ENCODE peak calls at places on chromosomes 12 and 14, in four cellular contexts. Z, E, U and I are unnamed samples.

GRCh38 chr12:133129368-133130037 is 571 bp downstream of the ZNF891 start:
- DNase-seq in Z (no peak), E (no peak), U (no peak), I (no peak)

GRCh38 chr12:14153803-14154202 is 172.4 kb upstream of the GRIN2B start:
- DNase-seq in Z (no peak), E (no peak), U (no peak), I (no peak)

GRCh38 chr12:63045020-63045860 is 105.8 kb downstream of the AVPR1A start:
- DNase-seq in Z (no peak), E (no peak), U (no peak), I (peak; percentile 28)

GRCh38 chr12:32679910-32680217 is 763 bp downstream of the DNM1L start:
- DNase-seq in Z (no peak), E (no peak), U (no peak), I (no peak)

GRCh38 chr12:1104088-1104800 is 113.2 kb downstream of the ERC1 start:
- DNase-seq in Z (no peak), E (no peak), U (no peak), I (no peak)

GRCh38 chr12:67697443-67697842 is 48.9 kb downstream of the DYRK2 start:
- DNase-seq in Z (no peak), E (no peak), U (no peak), I (no peak)

GRCh38 chr12:92624236-92624635 is 78.6 kb upstream of the PLEKHG7 start:
- DNase-seq in Z (no peak), E (no peak), U (no peak), I (no peak)

GRCh38 chr12:29782285-29782820 is 1.4 kb downstream of the TMTC1 start:
- DNase-seq in Z (no peak), E (peak; percentile 61), U (no peak), I (no peak)

GRCh38 chr12:76562158-76562557 is 2.6 kb upstream of the OSBPL8 start:
- DNase-seq in Z (no peak), E (no peak), U (no peak), I (no peak)

GRCh38 chr14:33634631-33635030 is 316.2 kb downstream of the EGLN3 start:
- DNase-seq in Z (no peak), E (no peak), U (no peak), I (no peak)

GRCh38 chr12:116319851-116320621 is 42.5 kb upstream of the MED13L start:
- DNase-seq in Z (no peak), E (peak; percentile 81), U (peak; percentile 41), I (no peak)

GRCh38 chr12:96239711-96240234 is 45.6 kb downstream of the ELK3 start:
- DNase-seq in Z (no peak), E (no peak), U (no peak), I (no peak)

GRCh38 chr12:32483499-32483898 is 84.1 kb downstream of the FGD4 start:
- DNase-seq in Z (no peak), E (no peak), U (no peak), I (no peak)

GRCh38 chr14:103428732-103429556 is 43.7 kb downstream of the MARK3 start:
- DNase-seq in Z (no peak), E (no peak), U (no peak), I (no peak)
- H3K36me3 ChIP-seq in Z (no peaks in the 10 kb centered on the region), E (peaks cover 3% of the 10 kb centered on the region), U (no peaks in the 10 kb centered on the region), I (no peaks in the 10 kb centered on the region)

DNA sequence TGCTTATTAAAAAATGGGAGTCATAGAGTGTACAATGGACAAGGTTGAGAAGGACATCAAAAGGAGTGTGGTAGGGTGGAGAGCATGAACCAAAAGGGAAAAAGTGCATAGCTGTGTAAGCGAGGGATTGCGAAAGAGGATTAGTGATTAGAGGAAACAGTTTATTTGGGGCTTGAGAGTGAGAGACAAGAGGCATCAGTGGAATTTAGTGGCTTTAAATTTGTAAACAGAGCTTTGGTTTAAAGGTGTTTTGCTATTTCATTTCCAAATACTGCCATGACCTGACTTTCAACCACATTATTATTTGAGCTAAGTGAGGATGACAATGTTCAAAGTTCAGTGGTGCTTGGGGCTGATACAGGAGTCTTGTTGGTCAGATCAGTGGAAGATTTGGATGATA is 53.4 kb downstream of the SLC16A7 start:
- DNase-seq in Z (no peak), E (no peak), U (no peak), I (peak; percentile 57)
- TF ChIP-seq CTCF in Z (no peak), E (no peak), U (no peak), I (no peak)

GRCh38 chr14:77109656-77110055 is 11.6 kb downstream of the CIPC start:
- DNase-seq in Z (no peak), E (no peak), U (no peak), I (no peak)
- H3K36me3 ChIP-seq in Z (peaks cover 8% of the 10 kb centered on the region), E (peaks cover 77% of the 10 kb centered on the region), U (peaks cover 11% of the 10 kb centered on the region), I (peaks cover 1% of the 10 kb centered on the region)

GRCh38 chr12:55797068-55797467 is 20.5 kb downstream of the SARNP start:
- DNase-seq in Z (no peak), E (no peak), U (no peak), I (no peak)
- TF ChIP-seq CTCF in Z (no peak), E (peak; percentile 58), U (peak; percentile 25), I (peak; percentile 61)

GRCh38 chr12:12008931-12009611 is 61.7 kb upstream of the BCL2L14 start:
- DNase-seq in Z (no peak), E (no peak), U (no peak), I (no peak)
- H3K36me3 ChIP-seq in Z (no peaks in the 10 kb centered on the region), E (no peaks in the 10 kb centered on the region), U (no peaks in the 10 kb centered on the region), I (no peaks in the 10 kb centered on the region)